ENCODE peak calls at places on chromosome 5, in seven cellular contexts. T is HCT116, I is SK-N-SH, B is K562, N is HepG2, K is H1, R is GM12878. M is an unnamed sample.

GRCh38 chr5:179617930-179618329 is 5.5 kb downstream of the HNRNPH1 start:
- DNase-seq in T (no peak), I (no peak), B (no peak), N (no peak), K (no peak), R (no peak), M (no peak)

GRCh38 chr5:133140311-133140710 is 88.5 kb downstream of the HSPA4 start:
- DNase-seq in T (no peak), I (no peak), B (no peak), N (no peak), K (no peak), R (no peak), M (no peak)

GRCh38 chr5:68047035-68047434 is 168.5 kb upstream of the PIK3R1 start:
- DNase-seq in T (no peak), I (no peak), B (no peak), N (no peak), K (no peak), R (no peak), M (no peak)

GRCh38 chr5:84599964-84600363 is 215.3 kb upstream of the EDIL3 start:
- DNase-seq in T (no peak), I (no peak), B (no peak), N (no peak), K (peak; percentile 27), R (no peak), M (no peak)

GRCh38 chr5:28473531-28474107 is 1435.2 kb upstream of the CDH9 start:
- DNase-seq in T (no peak), I (no peak), B (no peak), N (peak; percentile 23), K (no peak), R (no peak), M (peak; percentile 33)

GRCh38 chr5:155459889-155460500 is 446.4 kb downstream of the KIF4B start:
- DNase-seq in T (no peak), I (no peak), B (no peak), N (peak; percentile 12), K (no peak), R (no peak), M (no peak)

GRCh38 chr5:138962619-138963370 is 87.7 kb upstream of the LRRTM2 start:
- DNase-seq in T (no peak), I (no peak), B (no peak), N (no peak), K (no peak), R (no peak), M (no peak)

GRCh38 chr5:125251703-125252102 is 505.3 kb upstream of the ZNF608 start:
- DNase-seq in T (no peak), I (no peak), B (no peak), N (no peak), K (no peak), R (no peak), M (no peak)

GRCh38 chr5:71719092-71719964 is at the start of gene CARTPT:
- DNase-seq in T (no peak), I (peak; percentile 64), B (no peak), N (no peak), K (no peak), R (no peak), M (no peak)

GRCh38 chr5:31232273-31232888 is 38.9 kb downstream of the CDH6 start:
- DNase-seq in T (peak; percentile 7), I (peak; percentile 36), B (peak; percentile 39), N (peak; percentile 48), K (peak; percentile 2), R (no peak), M (peak; percentile 74)

GRCh38 chr5:125478599-125478998 is 732.2 kb upstream of the ZNF608 start:
- DNase-seq in T (no peak), I (no peak), B (no peak), N (no peak), K (no peak), R (no peak), M (peak; percentile 98)

GRCh38 chr5:176810084-176810597 is at the start of gene UNC5A:
- DNase-seq in T (peak; percentile 63), I (peak; percentile 91), B (peak; percentile 93), N (no peak), K (no peak), R (no peak), M (peak; percentile 77)

GRCh38 chr5:181086410-181087229 is 44.3 kb downstream of the OR2V1 start:
- DNase-seq in T (no peak), I (no peak), B (no peak), N (peak; percentile 9), K (no peak), R (no peak), M (no peak)

GRCh38 chr5:119063579-119064379 is 7.1 kb upstream of the DMXL1 start:
- DNase-seq in T (no peak), I (no peak), B (peak; percentile 18), N (peak; percentile 63), K (no peak), R (no peak), M (no peak)

GRCh38 chr5:115243412-115243811 is 19.3 kb downstream of the PGGT1B start:
- DNase-seq in T (no peak), I (no peak), B (no peak), N (no peak), K (no peak), R (no peak), M (no peak)

GRCh38 chr5:1824903-1825841 is 24.0 kb downstream of the NDUFS6 start:
- DNase-seq in T (no peak), I (no peak), B (no peak), N (no peak), K (no peak), R (no peak), M (no peak)

GRCh38 chr5:337565-338130 is 16.1 kb downstream of the AHRR start:
- DNase-seq in T (peak; percentile 59), I (peak; percentile 33), B (no peak), N (peak; percentile 45), K (no peak), R (no peak), M (peak; percentile 94)

GRCh38 chr5:132594170-132594569 is 37.4 kb downstream of the RAD50 start:
- DNase-seq in T (no peak), I (no peak), B (no peak), N (no peak), K (no peak), R (no peak), M (no peak)

GRCh38 chr5:57327934-57328333 is 154.1 kb downstream of the GPBP1 start:
- DNase-seq in T (peak; percentile 60), I (no peak), B (no peak), N (peak; percentile 21), K (no peak), R (no peak), M (peak; percentile 57)

GRCh38 chr5:177537389-177538361 is 16.7 kb downstream of the FAM193B start:
- DNase-seq in T (no peak), I (no peak), B (no peak), N (no peak), K (no peak), R (no peak), M (no peak)

GRCh38 chr5:14871084-14871572 is 450 bp downstream of the ANKH start:
- DNase-seq in T (no peak), I (no peak), B (no peak), N (no peak), K (no peak), R (no peak), M (no peak)
- TF ChIP-seq JUND in T (no peak), I (no peak), B (no peak), N (no peak), K (no peak), R (no peak), M (no peak)

GRCh38 chr5:143930561-143930960 is 118.6 kb downstream of the HMHB1 start:
- DNase-seq in T (no peak), I (no peak), B (no peak), N (no peak), K (no peak), R (no peak), M (no peak)

GRCh38 chr5:143932584-143932983 is 120.6 kb downstream of the HMHB1 start:
- DNase-seq in T (no peak), I (no peak), B (no peak), N (no peak), K (no peak), R (no peak), M (no peak)

GRCh38 chr5:143931986-143932385 is 120.0 kb downstream of the HMHB1 start:
- DNase-seq in T (no peak), I (no peak), B (no peak), N (no peak), K (no peak), R (no peak), M (no peak)

GRCh38 chr5:143933434-143933833 is 121.5 kb downstream of the HMHB1 start:
- DNase-seq in T (no peak), I (no peak), B (no peak), N (no peak), K (no peak), R (no peak), M (no peak)

DNA sequence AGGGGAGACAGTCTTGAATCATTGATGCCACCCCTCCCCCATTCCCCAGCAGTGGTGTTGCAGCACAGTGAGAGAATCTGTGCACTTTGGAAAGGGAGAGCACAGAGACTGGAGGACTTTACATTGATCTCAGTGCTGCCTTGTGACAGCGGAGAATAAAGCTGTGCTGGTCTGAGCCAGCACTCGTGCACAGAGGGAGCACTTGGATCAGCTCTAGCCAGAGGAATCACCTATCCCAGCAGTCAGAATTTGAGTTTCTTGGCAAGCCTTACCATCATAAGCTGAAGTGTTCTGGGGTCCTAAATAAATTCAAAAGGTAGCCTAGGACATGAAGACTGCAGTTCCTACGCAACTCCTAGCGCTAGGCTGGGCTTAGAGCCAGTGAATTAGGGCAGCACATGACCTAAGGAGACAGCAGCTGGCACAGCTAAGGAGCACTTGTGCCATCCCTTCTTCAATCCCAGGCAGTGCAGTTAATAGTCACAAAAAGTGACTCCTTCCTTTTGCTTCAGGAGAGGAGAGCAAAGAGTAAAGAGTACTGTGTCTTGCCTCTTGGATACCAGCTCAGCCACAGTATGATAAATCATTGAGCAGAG is 119.5 kb downstream of the HMHB1 start:
- DNase-seq in T (no peak), I (no peak), B (no peak), N (no peak), K (no peak), R (no peak), M (no peak)
- TF ChIP-seq JUND in T (no peak), I (no peak), B (no peak), N (no peak), K (no peak), R (no peak), M (no peak)

DNA sequence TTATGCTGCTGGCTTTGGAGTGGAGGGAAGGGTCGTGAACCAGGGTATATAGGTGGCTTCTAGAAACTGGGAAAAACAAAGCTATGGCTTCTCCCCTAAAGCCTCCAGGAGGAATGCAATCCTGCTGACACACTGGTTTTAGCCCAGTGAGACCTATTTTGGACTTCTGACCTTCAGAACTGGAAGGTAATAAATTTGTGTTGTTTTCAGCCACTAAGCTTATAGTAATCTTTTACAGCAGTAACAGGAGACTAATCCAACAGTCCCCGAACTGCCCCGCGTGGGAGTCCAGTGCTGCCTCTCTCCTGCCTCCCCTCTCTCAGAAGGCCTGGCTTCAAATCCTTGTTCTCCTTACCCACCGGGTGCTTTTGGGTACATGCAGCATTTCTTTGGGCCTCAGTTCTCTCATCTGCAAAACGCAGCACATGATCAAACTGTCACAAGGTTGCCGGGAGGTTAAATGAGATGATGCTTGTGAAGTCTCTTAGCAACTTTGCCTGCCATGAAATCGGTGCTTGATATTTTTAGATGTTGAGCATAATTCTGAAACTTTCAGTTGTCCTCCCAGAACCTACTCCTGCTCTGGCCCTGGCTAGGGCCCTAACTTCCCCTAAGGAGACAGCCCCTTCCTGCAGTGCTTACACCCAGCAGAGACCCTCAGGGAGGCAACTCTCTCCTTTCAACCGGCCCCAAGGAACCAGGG is 127.3 kb upstream of the BOD1 start:
- DNase-seq in T (no peak), I (no peak), B (no peak), N (peak; percentile 50), K (no peak), R (peak; percentile 73), M (no peak)
- TF ChIP-seq JUND in T (no peak), I (no peak), B (no peak), N (no peak), K (no peak), R (no peak), M (no peak)

GRCh38 chr5:134345996-134346395 is 21.0 kb downstream of the CDKL3 start:
- DNase-seq in T (no peak), I (no peak), B (no peak), N (no peak), K (no peak), R (no peak), M (peak; percentile 46)
- TF ChIP-seq JUND in T (no peak), I (no peak), B (no peak), N (no peak), K (no peak), R (no peak), M (peak; percentile 69)